ENCODE peak calls at places on chromosomes 13 and 19, in nine cellular contexts. W is PC-3; U is psoas muscle; K is heart left ventricle; Q is right cardiac atrium; X is CD8-positive, alpha-beta memory T cell; D is CD8-positive, alpha-beta T cell; T is fibroblast of mammary gland; F is astrocyte of the cerebellum. E is an unnamed sample.

GRCh38 chr13:107845911-107846310 is 369.4 kb downstream of the LIG4 start:
- DNase-seq in T (no peak), U (no peak), D (no peak), K (no peak), Q (no peak), X (no peak), W (no peak), F (no peak), E (no peak)

GRCh38 chr19:51107406-51108065 is 673 bp downstream of the CTU1 start:
- DNase-seq in D (no peak), W (peak; percentile 40), Q (no peak), X (no peak), U (peak; percentile 32), T (peak; percentile 36), F (no peak), K (no peak), E (no peak)

GRCh38 chr19:10203686-10204085 is 8.9 kb upstream of the DNMT1 start:
- DNase-seq in D (no peak), W (no peak), K (no peak), Q (no peak), F (no peak), U (no peak), T (no peak), X (no peak), E (no peak)

GRCh38 chr19:52946322-52947310 is 16.1 kb downstream of the ZNF816 start:
- DNase-seq in U (peak; percentile 64), X (no peak), K (peak; percentile 55), D (no peak), W (peak; percentile 77), T (peak; percentile 21), Q (peak; percentile 82), F (no peak), E (no peak)

GRCh38 chr13:62512194-62513141 is 1096.8 kb upstream of the PCDH20 start:
- DNase-seq in D (no peak), F (peak; percentile 3), U (no peak), T (peak; percentile 40), Q (no peak), X (no peak), W (peak; percentile 58), K (no peak), E (no peak)

GRCh38 chr19:34368338-34368737 is 3.3 kb downstream of the GPI start:
- DNase-seq in X (no peak), F (no peak), D (no peak), Q (no peak), U (no peak), W (no peak), T (no peak), K (no peak), E (no peak)

GRCh38 chr19:32200312-32201038 is 144.9 kb upstream of the ZNF507 start:
- DNase-seq in X (no peak), K (peak; percentile 68), Q (no peak), U (no peak), F (no peak), T (no peak), D (no peak), W (no peak), E (no peak)

GRCh38 chr13:21541980-21542379 is 62.0 kb downstream of the MICU2 start:
- DNase-seq in Q (no peak), T (no peak), U (no peak), X (no peak), W (no peak), F (no peak), K (no peak), D (no peak), E (no peak)

GRCh38 chr13:36998624-36999041 is 507 bp downstream of the ALG5 start:
- DNase-seq in T (peak; percentile 8), U (peak; percentile 19), Q (peak; percentile 38), X (no peak), D (peak; percentile 11), W (no peak), K (no peak), F (no peak), E (no peak)

GRCh38 chr13:106597190-106597589 is 29.3 kb upstream of the ARGLU1 start:
- DNase-seq in U (peak; percentile 63), Q (peak; percentile 77), W (no peak), K (peak; percentile 85), T (peak; percentile 42), D (no peak), X (no peak), F (no peak), E (no peak)

GRCh38 chr13:37357548-37357947 is 241.0 kb downstream of the POSTN start:
- DNase-seq in K (no peak), U (no peak), W (no peak), D (no peak), Q (no peak), F (no peak), T (no peak), X (no peak), E (no peak)

GRCh38 chr19:8585057-8585893 is 8.0 kb upstream of the MYO1F start:
- DNase-seq in Q (no peak), D (no peak), W (no peak), T (no peak), K (no peak), F (no peak), X (no peak), U (no peak), E (no peak)

GRCh38 chr19:13098291-13099072 is 4.2 kb downstream of the LYL1 start:
- DNase-seq in F (no peak), X (no peak), K (peak; percentile 44), T (peak; percentile 62), U (no peak), Q (peak; percentile 44), W (peak; percentile 71), D (peak; percentile 24), E (no peak)
- H3K4me3 ChIP-seq in F (no peak overlapping the region), X (peak overlapping the region; percentile 60), K (peak overlapping the region; percentile 44), T (peak overlapping the region; percentile 10), U (peak overlapping the region; percentile 51), Q (peak overlapping the region; percentile 52), W (no peak overlapping the region), D (peak overlapping the region; percentile 54), E (no peak overlapping the region)

GRCh38 chr19:5990289-5990797 is 12.4 kb upstream of the RANBP3 start:
- DNase-seq in X (no peak), D (no peak), T (peak; percentile 38), K (no peak), U (no peak), W (peak; percentile 32), F (no peak), Q (no peak), E (no peak)
- H3K4me3 ChIP-seq in X (no peak overlapping the region), D (no peak overlapping the region), T (peak overlapping the region; percentile 35), K (no peak overlapping the region), U (no peak overlapping the region), W (peak overlapping the region; percentile 51), F (no peak overlapping the region), Q (no peak overlapping the region), E (no peak overlapping the region)

GRCh38 chr13:19663416-19663979 is 30.0 kb downstream of the MPHOSPH8 start:
- DNase-seq in T (no peak), Q (no peak), X (no peak), F (no peak), U (no peak), D (no peak), W (no peak), K (no peak), E (no peak)

GRCh38 chr13:19664481-19665230 is 31.2 kb downstream of the MPHOSPH8 start:
- DNase-seq in X (no peak), U (no peak), F (no peak), K (no peak), D (no peak), W (no peak), Q (no peak), T (no peak), E (no peak)

GRCh38 chr13:19661561-19661960 is 28.1 kb downstream of the MPHOSPH8 start:
- DNase-seq in T (no peak), X (no peak), F (no peak), Q (no peak), W (no peak), D (no peak), U (no peak), K (no peak), E (no peak)

GRCh38 chr13:19668778-19669177 is 35.3 kb downstream of the MPHOSPH8 start:
- DNase-seq in X (no peak), U (no peak), K (no peak), F (no peak), Q (no peak), W (no peak), T (no peak), D (no peak), E (no peak)

DNA sequence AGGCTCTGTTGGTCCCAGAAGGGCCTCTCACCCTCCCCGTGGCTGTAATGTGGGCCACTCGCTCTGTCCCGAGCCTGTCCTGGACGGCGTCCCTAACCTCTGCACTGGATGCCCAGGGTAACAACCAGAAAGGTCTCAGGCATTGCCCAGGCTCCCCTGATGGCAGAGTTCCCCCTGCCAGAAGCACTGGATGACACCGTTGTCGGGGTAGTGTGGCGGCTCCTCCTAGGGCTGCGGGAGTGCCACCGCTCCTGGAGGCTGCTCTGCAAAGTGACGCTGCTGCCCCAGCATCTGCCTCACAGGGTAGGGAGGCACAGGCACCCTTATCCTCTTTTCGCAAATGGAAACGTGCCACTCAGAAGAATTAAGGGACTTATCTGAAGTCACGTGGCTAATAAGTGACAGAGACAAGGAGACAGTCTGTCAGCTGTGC is 32.0 kb downstream of the MPHOSPH8 start:
- DNase-seq in Q (no peak), X (no peak), F (no peak), T (no peak), D (no peak), U (no peak), W (no peak), K (peak; percentile 53), E (no peak)
- H3K4me3 ChIP-seq in Q (no peak overlapping the region), X (no peak overlapping the region), F (no peak overlapping the region), T (no peak overlapping the region), D (no peak overlapping the region), U (no peak overlapping the region), W (no peak overlapping the region), K (no peak overlapping the region), E (no peak overlapping the region)

GRCh38 chr19:1258161-1258492 is 9.7 kb downstream of the MIDN start:
- DNase-seq in X (no peak), T (no peak), D (no peak), W (no peak), K (no peak), F (no peak), U (no peak), Q (no peak), E (no peak)

GRCh38 chr19:1257475-1258160 is 9.2 kb downstream of the MIDN start:
- DNase-seq in W (no peak), U (no peak), X (no peak), Q (no peak), K (no peak), F (no peak), D (no peak), T (no peak), E (no peak)

GRCh38 chr19:1259873-1260748 is 9.0 kb upstream of the CIRBP start:
- DNase-seq in T (no peak), K (peak; percentile 55), Q (no peak), D (peak; percentile 60), F (no peak), U (peak; percentile 60), X (peak; percentile 52), W (no peak), E (no peak)

GRCh38 chr19:1259206-1259872 is 9.8 kb upstream of the CIRBP start:
- DNase-seq in U (peak; percentile 78), X (peak; percentile 66), D (peak; percentile 68), T (peak; percentile 68), F (no peak), W (peak; percentile 38), Q (peak; percentile 88), K (peak; percentile 87), E (no peak)

DNA sequence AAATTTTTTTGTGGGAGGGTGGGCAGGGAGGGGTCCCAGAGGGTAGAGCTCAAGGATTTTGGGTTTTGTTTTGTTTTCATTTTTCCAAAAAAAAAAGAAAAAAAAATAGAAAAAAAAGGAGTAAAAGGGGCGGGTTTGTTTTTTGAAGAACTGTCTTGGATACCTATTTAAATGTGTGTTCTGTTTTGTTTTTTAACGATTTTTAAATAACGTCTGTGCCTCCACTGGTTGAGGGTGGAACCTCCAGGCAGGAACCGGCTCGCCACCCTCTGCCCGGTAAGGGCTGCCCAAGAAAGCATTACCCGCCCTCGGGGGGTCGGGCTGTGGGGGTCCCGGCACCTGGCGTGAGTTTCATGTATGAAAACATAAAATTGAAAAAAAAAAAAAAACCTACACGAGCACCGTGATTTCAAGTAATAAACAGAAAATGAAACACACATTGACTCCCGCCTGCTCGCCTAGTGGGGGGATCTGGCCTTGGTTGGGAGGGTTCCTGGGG is 10.4 kb downstream of the MIDN start:
- DNase-seq in K (no peak), X (no peak), Q (no peak), U (no peak), D (no peak), T (no peak), F (no peak), W (no peak), E (no peak)
- H3K4me3 ChIP-seq in K (peak overlapping the region; percentile 29), X (peak overlapping the region; percentile 86), Q (no peak overlapping the region), U (peak overlapping the region; percentile 37), D (peak overlapping the region; percentile 59), T (no peak overlapping the region), F (no peak overlapping the region), W (no peak overlapping the region), E (no peak overlapping the region)